ENCODE peak calls at places on chromosomes 4 and X, in four cellular contexts. One of them, this sample, is unnamed.

GRCh38 chrX:40423299-40423698 is 157.5 kb upstream of the ATP6AP2 start:
- DNase-seq in choroid plexus epithelial cell: peak
- DNase-seq in astrocyte of the spinal cord: peak
- DNase-seq in pancreas: no peak
- DNase-seq in this sample: no peak

GRCh38 chrX:74061879-74062278 is 242.1 kb upstream of the ZCCHC13 start:
- DNase-seq in pancreas: no peak
- DNase-seq in choroid plexus epithelial cell: no peak
- DNase-seq in astrocyte of the spinal cord: no peak
- DNase-seq in this sample: no peak

GRCh38 chr4:26568446-26568994 is 15.4 kb upstream of the TBC1D19 start:
- DNase-seq in choroid plexus epithelial cell: peak
- DNase-seq in astrocyte of the spinal cord: peak
- DNase-seq in pancreas: no peak
- DNase-seq in this sample: peak

GRCh38 chr4:3775011-3775410 is 8.8 kb downstream of the ADRA2C start:
- DNase-seq in pancreas: no peak
- DNase-seq in astrocyte of the spinal cord: no peak
- DNase-seq in choroid plexus epithelial cell: no peak
- DNase-seq in this sample: no peak

GRCh38 chrX:132270699-132271098 is 51.5 kb upstream of the RAP2C start:
- DNase-seq in choroid plexus epithelial cell: peak
- DNase-seq in astrocyte of the spinal cord: peak
- DNase-seq in pancreas: no peak
- DNase-seq in this sample: peak

GRCh38 chr4:4480685-4481393 is 61.0 kb downstream of the STX18 start:
- DNase-seq in pancreas: no peak
- DNase-seq in astrocyte of the spinal cord: peak
- DNase-seq in choroid plexus epithelial cell: peak
- DNase-seq in this sample: no peak

GRCh38 chr4:162126754-162127153 is 37.0 kb downstream of the FSTL5 start:
- DNase-seq in pancreas: no peak
- DNase-seq in choroid plexus epithelial cell: no peak
- DNase-seq in astrocyte of the spinal cord: no peak
- DNase-seq in this sample: no peak

GRCh38 chrX:65985922-65986588 is 53.8 kb downstream of the VSIG4 start:
- DNase-seq in pancreas: no peak
- DNase-seq in astrocyte of the spinal cord: peak
- DNase-seq in choroid plexus epithelial cell: peak
- DNase-seq in this sample: no peak

GRCh38 chr4:28225005-28225404 is 1364.4 kb downstream of the STIM2 start:
- DNase-seq in astrocyte of the spinal cord: peak
- DNase-seq in pancreas: no peak
- DNase-seq in choroid plexus epithelial cell: peak
- DNase-seq in this sample: peak

DNA sequence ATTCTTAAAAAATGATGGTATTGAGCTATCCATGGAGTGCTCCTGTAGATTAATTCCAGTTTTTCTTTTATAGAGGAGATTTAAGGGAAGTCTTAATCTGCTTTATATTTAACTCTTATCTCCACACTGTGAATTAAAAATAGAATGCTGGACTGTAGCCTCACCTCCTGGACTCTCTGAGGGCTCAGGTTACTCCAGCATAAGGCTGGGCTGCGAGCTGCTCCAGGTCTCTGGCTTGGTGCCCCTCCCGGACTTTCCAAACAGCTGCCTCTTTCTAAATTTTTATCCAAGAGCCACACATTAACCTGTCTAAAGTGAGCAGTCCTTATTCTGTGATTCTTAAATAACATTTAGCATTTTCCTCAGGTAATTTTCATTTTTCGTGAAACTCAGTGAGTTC is 218.7 kb upstream of the JADE1 start:
- DNase-seq in choroid plexus epithelial cell: peak
- DNase-seq in pancreas: no peak
- DNase-seq in astrocyte of the spinal cord: peak
- DNase-seq in this sample: no peak
- TF ChIP-seq CTCF in choroid plexus epithelial cell: peak
- TF ChIP-seq CTCF in pancreas: no peak
- TF ChIP-seq CTCF in astrocyte of the spinal cord: peak
- TF ChIP-seq CTCF in this sample: no peak

GRCh38 chr4:165873298-165874071 is 448 bp downstream of the TLL1 start:
- DNase-seq in pancreas: peak
- DNase-seq in astrocyte of the spinal cord: peak
- DNase-seq in choroid plexus epithelial cell: no peak
- DNase-seq in this sample: no peak
- H3K4me3 ChIP-seq in pancreas: peak
- H3K4me3 ChIP-seq in astrocyte of the spinal cord: peak
- H3K4me3 ChIP-seq in choroid plexus epithelial cell: peak
- H3K4me3 ChIP-seq in this sample: peak

GRCh38 chrX:154762529-154763296 is at the start of gene DKC1:
- DNase-seq in pancreas: peak
- DNase-seq in astrocyte of the spinal cord: peak
- DNase-seq in choroid plexus epithelial cell: peak
- DNase-seq in this sample: peak
- TF ChIP-seq CTCF in pancreas: no peak
- TF ChIP-seq CTCF in astrocyte of the spinal cord: peak
- TF ChIP-seq CTCF in choroid plexus epithelial cell: peak
- TF ChIP-seq CTCF in this sample: peak

DNA sequence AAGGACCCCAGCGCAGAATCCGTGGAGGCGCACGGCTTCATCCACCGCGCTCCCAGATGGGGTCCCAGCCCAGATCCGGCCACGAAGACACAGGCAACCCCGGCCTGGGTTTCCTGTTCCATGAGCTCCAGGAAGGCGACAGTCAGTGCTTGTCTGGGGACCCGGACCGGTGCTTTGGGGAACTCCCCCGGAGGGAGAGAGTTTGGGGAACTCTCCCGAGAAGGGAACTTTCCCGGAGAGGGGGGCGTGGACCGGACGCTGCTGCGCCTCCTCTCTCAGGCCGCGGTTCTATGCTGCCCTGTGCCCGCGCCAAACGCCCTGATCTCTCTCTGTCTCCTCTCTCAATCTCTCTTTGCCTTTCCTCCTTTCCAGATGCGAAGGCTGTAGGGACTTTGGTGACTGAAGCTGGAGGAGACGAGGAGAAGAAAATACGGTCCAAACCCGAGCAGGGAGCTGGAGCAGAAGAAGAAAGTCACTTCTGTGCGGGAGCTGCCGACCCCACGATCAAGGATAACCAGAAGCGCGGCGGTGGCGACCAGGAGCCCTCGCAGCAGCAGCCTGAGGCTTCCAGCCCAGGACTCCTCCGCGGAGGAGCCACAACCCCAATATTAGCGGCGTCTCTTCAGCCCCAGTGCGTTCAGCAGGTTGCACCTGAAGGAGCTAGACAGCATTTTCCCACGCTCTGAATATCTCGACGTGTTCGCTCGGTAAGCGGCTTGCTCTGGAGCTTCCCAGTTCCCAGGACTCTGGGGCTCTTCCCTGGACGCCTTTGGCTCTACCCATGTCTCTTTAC is 47.6 kb upstream of the NKAP start:
- DNase-seq in choroid plexus epithelial cell: no peak
- DNase-seq in astrocyte of the spinal cord: no peak
- DNase-seq in pancreas: peak
- DNase-seq in this sample: no peak
- H3K4me3 ChIP-seq in choroid plexus epithelial cell: no peak
- H3K4me3 ChIP-seq in astrocyte of the spinal cord: no peak
- H3K4me3 ChIP-seq in pancreas: peak
- H3K4me3 ChIP-seq in this sample: no peak

GRCh38 chrX:17065100-17065499 is 118.6 kb downstream of the REPS2 start:
- DNase-seq in astrocyte of the spinal cord: no peak
- DNase-seq in choroid plexus epithelial cell: no peak
- DNase-seq in pancreas: no peak
- DNase-seq in this sample: no peak
- TF ChIP-seq CTCF in astrocyte of the spinal cord: no peak
- TF ChIP-seq CTCF in choroid plexus epithelial cell: no peak
- TF ChIP-seq CTCF in pancreas: no peak
- TF ChIP-seq CTCF in this sample: no peak